ENCODE peak calls at places on chromosomes 1 and 21, in four cellular contexts. Z, P, G and K are unnamed samples.

GRCh38 chr1:147201276-147201675 is 23.9 kb downstream of the FMO5 start:
- DNase-seq in G (no peak), P (no peak), Z (no peak), K (no peak)

GRCh38 chr1:204108312-204109141 is 35.6 kb downstream of the SOX13 start:
- DNase-seq in Z (no peak), P (no peak), G (no peak), K (no peak)

GRCh38 chr1:224922404-224923164 is 6.9 kb upstream of the DNAH14 start:
- DNase-seq in Z (no peak), P (no peak), G (no peak), K (no peak)

GRCh38 chr1:93844262-93845045 is 34.6 kb downstream of the DNTTIP2 start:
- DNase-seq in G (no peak), Z (no peak), P (peak), K (no peak)

GRCh38 chr1:204587621-204588020 is 71.4 kb downstream of the MDM4 start:
- DNase-seq in Z (no peak), G (no peak), P (no peak), K (no peak)

GRCh38 chr1:63817152-63817667 is 43.4 kb downstream of the ROR1 start:
- DNase-seq in Z (no peak), P (no peak), G (no peak), K (no peak)

GRCh38 chr1:41480204-41481108 is 4.0 kb downstream of the EDN2 start:
- DNase-seq in P (no peak), Z (no peak), G (no peak), K (no peak)

GRCh38 chr21:28333455-28334108 is 659.1 kb downstream of the LTN1 start:
- DNase-seq in G (no peak), P (no peak), Z (no peak), K (no peak)

GRCh38 chr1:33322109-33322508 is 1.2 kb upstream of the A3GALT2 start:
- DNase-seq in P (no peak), Z (no peak), G (no peak), K (no peak)